ENCODE peak calls at places on chromosomes 5 and 9, in four cellular contexts. One of them, this sample, is unnamed.

GRCh38 chr5:175809531-175810121 is 61.8 kb upstream of the CPLX2 start:
- DNase-seq in mammary epithelial cell: peak; percentile 63
- DNase-seq in psoas muscle: no peak
- DNase-seq in neural progenitor cell: no peak
- DNase-seq in this sample: peak; percentile 65

GRCh38 chr9:36025751-36026150 is 11.0 kb upstream of the RECK start:
- DNase-seq in mammary epithelial cell: peak; percentile 76
- DNase-seq in psoas muscle: no peak
- DNase-seq in neural progenitor cell: no peak
- DNase-seq in this sample: no peak

GRCh38 chr5:61030163-61030482 is 85.1 kb downstream of the NDUFAF2 start:
- DNase-seq in mammary epithelial cell: no peak
- DNase-seq in psoas muscle: no peak
- DNase-seq in neural progenitor cell: no peak
- DNase-seq in this sample: no peak

GRCh38 chr9:6133346-6134063 is 82.1 kb upstream of the IL33 start:
- DNase-seq in mammary epithelial cell: peak; percentile 95
- DNase-seq in psoas muscle: no peak
- DNase-seq in neural progenitor cell: no peak
- DNase-seq in this sample: no peak

GRCh38 chr9:19553441-19553840 is 144.6 kb downstream of the ACER2 start:
- DNase-seq in mammary epithelial cell: no peak
- DNase-seq in psoas muscle: no peak
- DNase-seq in neural progenitor cell: no peak
- DNase-seq in this sample: no peak

GRCh38 chr5:173944512-173944911 is 44.5 kb upstream of the C5orf47 start:
- DNase-seq in mammary epithelial cell: no peak
- DNase-seq in psoas muscle: no peak
- DNase-seq in neural progenitor cell: no peak
- DNase-seq in this sample: no peak

GRCh38 chr5:1783214-1783551 is 16.5 kb downstream of the MRPL36 start:
- DNase-seq in mammary epithelial cell: no peak
- DNase-seq in psoas muscle: no peak
- DNase-seq in neural progenitor cell: no peak
- DNase-seq in this sample: no peak

GRCh38 chr5:123125953-123126352 is 36.9 kb downstream of the PRDM6 start:
- DNase-seq in mammary epithelial cell: no peak
- DNase-seq in psoas muscle: no peak
- DNase-seq in neural progenitor cell: no peak
- DNase-seq in this sample: no peak

GRCh38 chr5:147742151-147742550 is 40.4 kb downstream of the JAKMIP2 start:
- DNase-seq in mammary epithelial cell: no peak
- DNase-seq in psoas muscle: no peak
- DNase-seq in neural progenitor cell: no peak
- DNase-seq in this sample: no peak

GRCh38 chr9:134556531-134557068 is 85.0 kb upstream of the COL5A1 start:
- DNase-seq in mammary epithelial cell: no peak
- DNase-seq in psoas muscle: peak; percentile 54
- DNase-seq in neural progenitor cell: no peak
- DNase-seq in this sample: peak; percentile 45

GRCh38 chr5:103669615-103670014 is 107.0 kb upstream of the NUDT12 start:
- DNase-seq in mammary epithelial cell: no peak
- DNase-seq in psoas muscle: no peak
- DNase-seq in neural progenitor cell: no peak
- DNase-seq in this sample: no peak

GRCh38 chr5:135693371-135693955 is 114.7 kb upstream of the CXCL14 start:
- DNase-seq in mammary epithelial cell: peak; percentile 87
- DNase-seq in psoas muscle: no peak
- DNase-seq in neural progenitor cell: no peak
- DNase-seq in this sample: no peak

GRCh38 chr9:22160235-22160634 is 151.1 kb upstream of the CDKN2B start:
- DNase-seq in mammary epithelial cell: no peak
- DNase-seq in psoas muscle: no peak
- DNase-seq in neural progenitor cell: no peak
- DNase-seq in this sample: no peak

GRCh38 chr5:132221781-132222648 is 5.6 kb downstream of the P4HA2 start:
- DNase-seq in mammary epithelial cell: no peak
- DNase-seq in psoas muscle: peak; percentile 67
- DNase-seq in neural progenitor cell: no peak
- DNase-seq in this sample: peak; percentile 68

GRCh38 chr9:117555964-117556629 is 141.2 kb upstream of the ASTN2 start:
- DNase-seq in mammary epithelial cell: peak; percentile 40
- DNase-seq in psoas muscle: no peak
- DNase-seq in neural progenitor cell: peak; percentile 70
- DNase-seq in this sample: peak; percentile 65

GRCh38 chr5:401216-402034 is 41.6 kb upstream of the EXOC3 start:
- DNase-seq in mammary epithelial cell: no peak
- DNase-seq in psoas muscle: no peak
- DNase-seq in neural progenitor cell: no peak
- DNase-seq in this sample: no peak

GRCh38 chr5:398475-399295 is 44.3 kb upstream of the EXOC3 start:
- DNase-seq in mammary epithelial cell: no peak
- DNase-seq in psoas muscle: peak; percentile 49
- DNase-seq in neural progenitor cell: no peak
- DNase-seq in this sample: no peak

GRCh38 chr5:399296-400281 is 43.4 kb upstream of the EXOC3 start:
- DNase-seq in mammary epithelial cell: peak; percentile 59
- DNase-seq in psoas muscle: peak; percentile 89
- DNase-seq in neural progenitor cell: peak; percentile 91
- DNase-seq in this sample: peak; percentile 45

GRCh38 chr5:402615-403359 is 40.2 kb upstream of the EXOC3 start:
- DNase-seq in mammary epithelial cell: no peak
- DNase-seq in psoas muscle: no peak
- DNase-seq in neural progenitor cell: no peak
- DNase-seq in this sample: peak; percentile 16

DNA sequence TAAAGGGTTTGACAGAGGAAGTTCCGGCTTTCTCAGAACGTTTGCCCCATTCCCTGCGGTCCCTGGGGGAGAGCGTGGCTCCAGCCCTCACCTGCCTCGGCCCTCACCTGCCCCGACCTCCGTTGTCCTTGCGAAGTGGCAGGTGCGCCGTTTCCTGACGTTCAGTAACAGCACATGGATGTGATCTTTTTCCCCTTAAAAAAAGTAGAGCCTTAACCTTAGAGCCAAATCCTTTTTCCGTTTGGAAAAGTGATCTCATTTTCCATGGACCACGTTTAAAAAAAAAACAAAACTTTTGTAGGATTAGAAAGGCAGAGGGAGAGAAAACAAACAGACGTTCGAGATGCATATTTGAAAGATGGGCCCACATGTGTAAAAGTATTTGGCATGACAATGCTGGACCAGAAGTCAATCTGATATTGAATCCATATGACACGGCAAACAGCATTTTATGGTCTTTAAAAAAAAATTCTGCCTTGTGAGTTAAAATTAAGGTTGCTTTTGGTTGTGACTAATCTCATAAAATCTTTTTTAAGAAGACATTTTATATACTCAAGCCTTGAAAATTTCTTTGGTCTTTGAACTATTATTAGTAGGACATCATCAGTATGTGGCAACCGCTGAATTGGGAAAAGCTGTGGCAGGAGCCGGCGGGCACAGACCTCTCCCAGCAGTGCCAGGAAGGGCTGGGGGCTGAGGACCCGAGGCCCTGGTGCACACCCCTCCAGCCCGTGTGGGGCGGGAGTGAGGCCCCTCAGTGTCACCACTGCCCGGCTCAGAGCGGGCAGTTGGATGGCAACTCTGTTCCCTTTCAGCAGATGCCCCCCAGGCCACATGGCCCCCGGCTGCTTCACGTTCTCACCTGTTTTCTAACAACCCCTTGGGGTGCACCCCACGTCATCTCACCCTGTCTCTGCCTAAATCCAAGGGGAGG is 42.4 kb upstream of the EXOC3 start:
- DNase-seq in mammary epithelial cell: no peak
- DNase-seq in psoas muscle: peak; percentile 22
- DNase-seq in neural progenitor cell: no peak
- DNase-seq in this sample: peak; percentile 10
- H3K4me3 ChIP-seq in mammary epithelial cell: no peak overlapping the region
- H3K4me3 ChIP-seq in psoas muscle: peak overlapping the region; percentile 10
- H3K4me3 ChIP-seq in neural progenitor cell: no peak overlapping the region
- H3K4me3 ChIP-seq in this sample: peak overlapping the region; percentile 43

GRCh38 chr5:95619096-95619495 is 791 bp upstream of the GPR150 start:
- DNase-seq in mammary epithelial cell: no peak
- DNase-seq in psoas muscle: no peak
- DNase-seq in neural progenitor cell: no peak
- DNase-seq in this sample: no peak

GRCh38 chr5:95621839-95622629 is 2.1 kb downstream of the GPR150 start:
- DNase-seq in mammary epithelial cell: no peak
- DNase-seq in psoas muscle: no peak
- DNase-seq in neural progenitor cell: no peak
- DNase-seq in this sample: no peak

GRCh38 chr5:95620870-95621838 is 1.3 kb downstream of the GPR150 start:
- DNase-seq in mammary epithelial cell: no peak
- DNase-seq in psoas muscle: peak; percentile 64
- DNase-seq in neural progenitor cell: peak; percentile 75
- DNase-seq in this sample: peak; percentile 55

GRCh38 chr5:95619518-95620029 is 313 bp upstream of the GPR150 start:
- DNase-seq in mammary epithelial cell: no peak
- DNase-seq in psoas muscle: no peak
- DNase-seq in neural progenitor cell: peak; percentile 38
- DNase-seq in this sample: no peak

GRCh38 chr5:95620030-95620869 is at the start of gene GPR150:
- DNase-seq in mammary epithelial cell: peak; percentile 32
- DNase-seq in psoas muscle: peak; percentile 85
- DNase-seq in neural progenitor cell: peak; percentile 76
- DNase-seq in this sample: peak; percentile 23
- H3K27me3 ChIP-seq in mammary epithelial cell: no peaks in the 10 kb centered on the region
- H3K27me3 ChIP-seq in psoas muscle: no peaks in the 10 kb centered on the region
- H3K27me3 ChIP-seq in neural progenitor cell: peaks cover 69% of the 10 kb centered on the region
- H3K27me3 ChIP-seq in this sample: no peaks in the 10 kb centered on the region

GRCh38 chr5:151066920-151067319 is 13.9 kb downstream of the TNIP1 start:
- DNase-seq in mammary epithelial cell: no peak
- DNase-seq in psoas muscle: no peak
- DNase-seq in neural progenitor cell: no peak
- DNase-seq in this sample: no peak

GRCh38 chr5:151067632-151068031 is 13.2 kb downstream of the TNIP1 start:
- DNase-seq in mammary epithelial cell: no peak
- DNase-seq in psoas muscle: no peak
- DNase-seq in neural progenitor cell: no peak
- DNase-seq in this sample: no peak

GRCh38 chr5:151063590-151063989 is 17.2 kb downstream of the TNIP1 start:
- DNase-seq in mammary epithelial cell: no peak
- DNase-seq in psoas muscle: no peak
- DNase-seq in neural progenitor cell: no peak
- DNase-seq in this sample: no peak

GRCh38 chr5:151064916-151065499 is 15.8 kb downstream of the TNIP1 start:
- DNase-seq in mammary epithelial cell: no peak
- DNase-seq in psoas muscle: no peak
- DNase-seq in neural progenitor cell: no peak
- DNase-seq in this sample: no peak

DNA sequence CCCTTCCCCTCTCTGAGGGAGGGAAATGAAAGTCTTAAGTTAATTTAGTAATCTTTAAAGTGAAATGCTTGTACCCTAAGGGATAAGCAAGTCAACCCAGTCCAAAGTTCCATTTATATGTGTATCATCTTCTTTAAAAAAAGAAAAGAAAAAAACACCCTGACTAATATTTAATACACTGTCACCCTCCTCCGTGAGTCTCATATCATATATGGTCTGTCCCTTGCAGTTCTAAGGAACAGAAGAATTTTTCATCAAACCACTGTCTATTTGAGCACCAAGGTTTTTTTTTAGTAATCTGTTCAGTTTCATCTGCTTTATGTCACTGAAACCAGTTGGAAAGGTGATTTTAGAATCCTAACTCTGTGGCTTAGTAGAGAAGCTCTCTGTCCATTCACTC is 15.2 kb downstream of the TNIP1 start:
- DNase-seq in mammary epithelial cell: no peak
- DNase-seq in psoas muscle: no peak
- DNase-seq in neural progenitor cell: no peak
- DNase-seq in this sample: no peak
- TF ChIP-seq CTCF in mammary epithelial cell: no peak
- TF ChIP-seq CTCF in psoas muscle: no peak
- TF ChIP-seq CTCF in neural progenitor cell: no peak
- TF ChIP-seq CTCF in this sample: no peak

GRCh38 chr9:88186495-88187110 is 48.3 kb upstream of the SPATA31C2 start:
- DNase-seq in mammary epithelial cell: no peak
- DNase-seq in psoas muscle: no peak
- DNase-seq in neural progenitor cell: no peak
- DNase-seq in this sample: no peak
- H3K4me3 ChIP-seq in mammary epithelial cell: no peak overlapping the region
- H3K4me3 ChIP-seq in psoas muscle: no peak overlapping the region
- H3K4me3 ChIP-seq in neural progenitor cell: no peak overlapping the region
- H3K4me3 ChIP-seq in this sample: no peak overlapping the region

DNA sequence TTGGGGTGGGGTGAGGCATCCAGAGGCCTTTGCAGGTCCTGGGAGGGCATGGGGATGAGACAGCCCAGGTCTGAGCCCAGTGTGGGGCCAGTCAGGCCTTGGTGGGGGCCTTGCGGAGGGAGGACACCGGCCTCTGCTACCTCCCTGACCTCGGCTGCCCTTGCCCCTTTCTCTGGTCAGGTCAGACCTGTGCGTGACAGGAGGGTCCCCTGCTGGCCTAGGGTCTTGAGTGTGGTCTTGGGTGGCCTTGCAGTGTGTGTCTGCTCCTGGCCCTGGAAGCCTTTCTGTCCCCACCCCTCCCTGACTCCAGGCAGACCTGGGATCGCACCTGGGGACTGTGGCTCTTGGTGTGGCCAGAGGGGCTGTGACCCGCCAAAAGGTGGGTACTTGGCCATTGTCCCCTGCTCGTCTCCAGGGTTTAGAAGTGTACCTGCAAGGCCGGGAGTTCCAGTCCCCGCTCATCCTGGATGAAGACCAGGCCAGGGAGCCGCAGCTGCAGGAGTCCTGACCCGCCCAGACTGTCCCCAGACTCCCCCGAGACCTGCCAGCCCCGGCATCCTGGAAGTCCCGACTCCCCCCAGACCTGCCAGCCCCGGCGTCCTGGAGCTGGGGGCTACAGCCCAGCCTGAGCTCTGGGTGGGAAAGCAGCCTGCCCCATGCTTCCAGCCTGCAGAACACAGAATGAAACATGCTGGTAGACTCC is 4.4 kb upstream of the MAN1B1 start:
- DNase-seq in mammary epithelial cell: no peak
- DNase-seq in psoas muscle: no peak
- DNase-seq in neural progenitor cell: no peak
- DNase-seq in this sample: no peak
- H3K27me3 ChIP-seq in mammary epithelial cell: no peaks in the 10 kb centered on the region
- H3K27me3 ChIP-seq in psoas muscle: no peaks in the 10 kb centered on the region
- H3K27me3 ChIP-seq in neural progenitor cell: peaks cover 71% of the 10 kb centered on the region
- H3K27me3 ChIP-seq in this sample: no peaks in the 10 kb centered on the region